ENCODE peak calls at places on chromosomes 16 and 17, in four cellular contexts. N is thoracic aorta, M is lung, H is kidney epithelial cell. R is an unnamed sample.

GRCh38 chr17:13346081-13346533 is 255.6 kb downstream of the HS3ST3A1 start:
- DNase-seq in N (no peak), M (no peak), H (peak; percentile 89), R (peak; percentile 66)

GRCh38 chr17:81511800-81512559 is 619 bp downstream of the ACTG1 start:
- DNase-seq in N (no peak), M (peak; percentile 58), H (no peak), R (no peak)

GRCh38 chr17:63838586-63839184 is 3.8 kb downstream of the SMARCD2 start:
- DNase-seq in N (peak; percentile 87), M (peak; percentile 90), H (no peak), R (peak; percentile 34)

GRCh38 chr16:68227183-68227793 is 8.6 kb downstream of the ESRP2 start:
- DNase-seq in N (no peak), M (no peak), H (no peak), R (no peak)

GRCh38 chr17:42306385-42306667 is 18.0 kb downstream of the STAT5A start:
- DNase-seq in N (no peak), M (no peak), H (no peak), R (no peak)

GRCh38 chr17:34579979-34580684 is 750 bp downstream of the TMEM132E start:
- DNase-seq in N (no peak), M (peak; percentile 30), H (no peak), R (no peak)

GRCh38 chr17:35167666-35168065 is 20.0 kb downstream of the UNC45B start:
- DNase-seq in N (no peak), M (no peak), H (no peak), R (no peak)

GRCh38 chr17:48878920-48879898 is 13.4 kb upstream of the ATP5MC1 start:
- DNase-seq in N (no peak), M (peak; percentile 53), H (peak; percentile 14), R (no peak)

GRCh38 chr16:6753553-6753952 is 579.1 kb upstream of the RBFOX1 start:
- DNase-seq in N (no peak), M (no peak), H (no peak), R (no peak)

GRCh38 chr16:4344659-4345438 is 6.3 kb downstream of the PAM16 start:
- DNase-seq in N (no peak), M (no peak), H (no peak), R (no peak)

GRCh38 chr16:88570691-88571092 is 489 bp downstream of the ZC3H18 start:
- DNase-seq in N (no peak), M (no peak), H (no peak), R (no peak)

GRCh38 chr16:15502041-15502725 is 67.8 kb downstream of the BMERB1 start:
- DNase-seq in N (no peak), M (no peak), H (peak; percentile 91), R (peak; percentile 68)

GRCh38 chr17:79023886-79024771 is at the start of gene C1QTNF1:
- DNase-seq in N (no peak), M (no peak), H (no peak), R (no peak)
- H3K27me3 ChIP-seq in N (no peaks in the 10 kb centered on the region), M (no peaks in the 10 kb centered on the region), H (peaks cover 35% of the 10 kb centered on the region), R (no peaks in the 10 kb centered on the region)

GRCh38 chr16:19781196-19781595 is 63.1 kb downstream of the IQCK start:
- DNase-seq in N (no peak), M (no peak), H (no peak), R (no peak)
- TF ChIP-seq CTCF in N (no peak), M (no peak), H (no peak), R (no peak)

GRCh38 chr17:61453563-61453962 is 1.3 kb downstream of the TBX4 start:
- DNase-seq in N (no peak), M (no peak), H (no peak), R (no peak)

GRCh38 chr17:61452301-61453290 is at the start of gene TBX4:
- DNase-seq in N (no peak), M (no peak), H (no peak), R (no peak)

GRCh38 chr17:61451538-61452300 is 503 bp upstream of the TBX4 start:
- DNase-seq in N (no peak), M (no peak), H (no peak), R (no peak)

GRCh38 chr17:61449707-61450640 is 2.2 kb upstream of the TBX4 start:
- DNase-seq in N (no peak), M (no peak), H (no peak), R (no peak)

DNA sequence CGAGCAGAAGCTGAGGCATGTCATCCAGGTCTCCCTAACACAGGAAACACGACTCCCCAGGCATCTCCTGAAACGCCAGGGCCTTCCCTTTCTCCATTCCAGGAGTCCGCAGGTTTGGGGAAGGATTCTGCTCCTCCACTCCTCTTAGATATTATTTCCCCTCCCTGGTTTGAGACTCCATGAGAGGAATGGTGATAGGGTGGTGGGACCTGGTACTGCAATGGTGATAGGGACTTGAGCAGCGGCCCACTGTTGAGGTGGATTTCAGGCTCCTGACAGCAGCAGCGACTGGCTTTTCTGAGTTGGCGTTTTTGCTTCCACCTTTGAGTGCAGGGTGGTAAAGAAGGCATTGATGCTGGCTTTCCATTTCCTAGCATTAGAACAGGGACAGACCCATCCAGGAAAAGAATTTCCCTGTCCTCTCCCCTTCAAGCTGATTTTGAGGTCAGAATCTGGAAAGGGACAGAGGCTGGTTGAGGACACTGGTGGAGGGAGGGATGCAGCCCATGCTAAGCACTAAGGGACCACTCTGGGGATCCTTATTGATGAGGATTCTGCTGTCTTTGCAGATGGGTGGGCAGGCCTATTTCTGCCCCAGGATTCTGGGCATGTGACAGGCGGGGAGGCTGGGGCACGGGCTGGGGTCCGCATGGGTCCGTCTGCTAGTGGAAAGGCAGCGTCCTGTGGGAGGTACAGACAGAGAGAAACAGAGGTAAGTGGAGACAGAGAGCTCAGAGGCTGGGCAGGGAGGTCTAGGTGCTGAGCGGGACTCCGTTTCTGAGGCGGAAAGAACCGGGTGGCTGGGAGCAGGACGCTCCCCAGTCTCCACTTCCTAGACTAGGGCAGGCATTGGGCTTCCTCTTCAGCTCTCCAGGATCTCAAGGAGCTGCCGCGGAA is 1.3 kb upstream of the TBX4 start:
- DNase-seq in N (no peak), M (no peak), H (no peak), R (no peak)
- H3K27me3 ChIP-seq in N (peaks cover 29% of the 10 kb centered on the region), M (no peaks in the 10 kb centered on the region), H (peaks cover 55% of the 10 kb centered on the region), R (peaks cover 33% of the 10 kb centered on the region)

GRCh38 chr16:72836985-72837384 is 210.9 kb downstream of the ZFHX3 start:
- DNase-seq in N (no peak), M (no peak), H (no peak), R (no peak)
- TF ChIP-seq CTCF in N (no peak), M (no peak), H (no peak), R (no peak)

GRCh38 chr17:73594025-73594424 is 50.2 kb downstream of the SDK2 start:
- DNase-seq in N (no peak), M (no peak), H (no peak), R (no peak)

GRCh38 chr17:73592079-73592415 is 52.2 kb downstream of the SDK2 start:
- DNase-seq in N (no peak), M (no peak), H (no peak), R (no peak)

GRCh38 chr17:73593249-73593965 is 50.8 kb downstream of the SDK2 start:
- DNase-seq in N (no peak), M (no peak), H (no peak), R (no peak)

GRCh38 chr17:73591278-73592078 is 52.8 kb downstream of the SDK2 start:
- DNase-seq in N (no peak), M (peak; percentile 30), H (no peak), R (no peak)

DNA sequence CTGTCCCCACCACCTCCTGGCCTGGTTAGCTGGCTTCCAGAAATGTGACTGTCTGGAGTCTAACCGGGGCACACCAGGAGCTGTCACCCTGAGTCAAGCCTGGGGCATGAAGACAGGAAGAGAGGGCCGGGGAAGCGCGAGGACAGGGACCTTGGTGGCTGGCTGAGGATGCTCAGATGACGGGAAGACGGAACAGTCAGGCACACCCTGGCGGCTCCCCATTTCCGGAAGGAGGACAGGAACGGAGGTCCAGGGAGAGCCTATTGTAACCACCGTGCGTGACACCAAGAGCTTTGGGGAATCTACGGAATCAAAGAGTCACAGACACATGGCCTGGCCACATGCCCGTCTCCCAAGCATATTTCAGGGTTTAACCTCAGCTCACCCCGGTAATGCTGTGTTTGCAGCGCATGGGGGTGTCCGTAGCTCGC is 51.7 kb downstream of the SDK2 start:
- DNase-seq in N (no peak), M (no peak), H (no peak), R (peak; percentile 45)
- H3K27me3 ChIP-seq in N (no peaks in the 10 kb centered on the region), M (no peaks in the 10 kb centered on the region), H (peaks cover 3% of the 10 kb centered on the region), R (no peaks in the 10 kb centered on the region)

DNA sequence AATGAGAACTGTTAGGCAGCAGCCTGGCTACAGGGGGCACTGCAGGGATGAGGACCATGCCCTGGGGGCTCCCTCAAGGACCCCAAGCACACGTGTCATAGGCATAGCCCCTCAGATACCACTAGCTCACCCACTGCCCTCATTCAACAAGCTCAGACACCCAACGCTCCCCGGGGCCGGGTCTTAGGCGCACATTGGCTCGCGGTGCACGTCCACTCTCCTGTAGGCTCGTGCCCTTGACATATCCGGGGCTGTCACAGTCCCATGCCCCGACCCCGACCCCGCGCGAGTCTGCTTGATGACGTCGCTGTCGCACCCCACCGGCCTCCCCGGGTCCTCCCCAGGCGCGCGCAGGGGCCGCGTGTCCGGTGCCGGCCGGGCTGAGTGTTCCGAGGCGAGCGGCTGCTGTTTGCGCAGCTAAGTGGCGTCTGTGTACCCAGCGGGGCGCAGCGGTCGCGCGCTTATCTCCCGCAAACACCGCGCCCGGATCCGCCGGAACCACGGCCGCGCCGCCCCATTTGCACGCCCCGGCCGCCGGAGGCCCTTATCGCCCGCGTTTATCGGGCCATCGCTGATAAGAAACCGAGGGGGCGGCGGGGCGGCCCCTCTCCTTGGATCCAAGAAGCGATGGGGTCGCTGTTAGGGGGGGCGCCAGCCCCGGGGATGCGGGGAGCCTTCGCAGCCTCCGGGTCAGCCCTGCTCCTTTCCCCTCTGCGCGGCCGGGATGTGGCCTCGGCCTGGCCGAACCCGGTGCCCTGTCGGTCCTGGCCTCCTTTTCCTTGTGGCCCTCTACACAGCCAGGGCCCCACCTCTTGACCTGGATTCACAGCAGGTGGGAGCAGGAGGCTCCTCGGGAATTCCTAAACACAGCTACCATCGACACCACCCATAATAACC is 20.7 kb upstream of the NAGS start:
- DNase-seq in N (no peak), M (no peak), H (no peak), R (no peak)
- TF ChIP-seq CTCF in N (no peak), M (no peak), H (peak; percentile 40), R (peak; percentile 42)

GRCh38 chr16:79867425-79867997 is 267.0 kb upstream of the MAF start:
- DNase-seq in N (no peak), M (no peak), H (no peak), R (no peak)
- H3K27me3 ChIP-seq in N (no peaks in the 10 kb centered on the region), M (no peaks in the 10 kb centered on the region), H (no peaks in the 10 kb centered on the region), R (no peaks in the 10 kb centered on the region)

GRCh38 chr16:72064361-72064894 is 1.4 kb downstream of the HPR start:
- DNase-seq in N (no peak), M (no peak), H (no peak), R (no peak)

GRCh38 chr16:72072514-72073342 is 9.7 kb downstream of the HPR start:
- DNase-seq in N (no peak), M (no peak), H (no peak), R (no peak)

GRCh38 chr16:72068930-72069329 is 5.9 kb downstream of the HPR start:
- DNase-seq in N (no peak), M (no peak), H (no peak), R (no peak)

GRCh38 chr16:72061564-72061963 is 1.5 kb upstream of the HPR start:
- DNase-seq in N (no peak), M (no peak), H (no peak), R (no peak)

DNA sequence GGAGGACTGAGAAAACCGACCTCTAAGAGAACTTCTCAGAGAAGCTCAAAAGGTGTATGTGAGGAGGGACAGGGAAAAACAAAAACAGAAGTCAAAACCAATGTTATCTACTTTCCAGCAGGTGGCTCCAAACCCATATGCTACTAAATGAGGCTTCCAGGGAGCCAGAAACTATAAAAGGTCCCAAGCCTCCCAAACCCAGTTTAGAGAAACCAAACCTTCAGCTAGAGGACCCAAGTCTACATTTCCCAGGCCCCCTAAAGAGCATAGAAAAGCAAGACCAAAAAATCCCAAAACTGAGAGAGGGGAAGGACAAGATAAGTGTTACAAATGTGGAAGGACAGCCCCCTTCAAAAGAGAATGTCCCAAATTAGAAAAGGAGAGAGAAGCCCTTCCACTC is 3.7 kb downstream of the HPR start:
- DNase-seq in N (no peak), M (no peak), H (no peak), R (no peak)
- TF ChIP-seq CTCF in N (peak; percentile 43), M (peak; percentile 59), H (peak; percentile 68), R (peak; percentile 71)